ENCODE peak calls at places on chromosomes 2 and 18, in eight cellular contexts. U is tibial artery; Q is CD8-positive, alpha-beta T cell; G is PC-9; P is fibroblast of lung; C is endothelial cell; K is hepatocyte; E is CD4-positive, alpha-beta T cell. L is an unnamed sample.

GRCh38 chr2:45910473-45911060 is 259.1 kb downstream of the PRKCE start:
- DNase-seq in U (no peak), Q (no peak), G (no peak), P (no peak), C (no peak), K (no peak), E (no peak), L (no peak)

GRCh38 chr2:121253021-121253673 is 31.9 kb downstream of the TFCP2L1 start:
- DNase-seq in U (no peak), Q (no peak), G (no peak), P (no peak), C (no peak), K (no peak), E (no peak), L (no peak)

GRCh38 chr2:12096425-12096824 is 350.0 kb downstream of the LPIN1 start:
- DNase-seq in U (no peak), Q (no peak), G (no peak), P (no peak), C (no peak), K (no peak), E (no peak), L (no peak)

GRCh38 chr2:121368841-121369240 is 83.8 kb upstream of the TFCP2L1 start:
- DNase-seq in U (no peak), Q (no peak), G (no peak), P (no peak), C (no peak), K (no peak), E (no peak), L (no peak)

GRCh38 chr2:8644605-8645175 is 37.2 kb upstream of the ID2 start:
- DNase-seq in U (peak; percentile 23), Q (no peak), G (no peak), P (no peak), C (no peak), K (no peak), E (no peak), L (no peak)

GRCh38 chr18:34467059-34467458 is 242.3 kb upstream of the NOL4 start:
- DNase-seq in U (no peak), Q (no peak), G (no peak), P (peak; percentile 61), C (no peak), K (no peak), E (no peak), L (no peak)

GRCh38 chr2:222240676-222241049 is 58.1 kb downstream of the PAX3 start:
- DNase-seq in U (no peak), Q (no peak), G (no peak), P (no peak), C (no peak), K (no peak), E (no peak), L (no peak)

GRCh38 chr2:172859821-172860707 is 124.4 kb downstream of the RAPGEF4 start:
- DNase-seq in U (no peak), Q (no peak), G (no peak), P (peak; percentile 12), C (no peak), K (no peak), E (no peak), L (no peak)

GRCh38 chr2:231687133-231687852 is 21.0 kb upstream of the PTMA start:
- DNase-seq in U (no peak), Q (peak; percentile 82), G (no peak), P (peak; percentile 23), C (peak; percentile 83), K (peak; percentile 67), E (peak; percentile 67), L (no peak)

GRCh38 chr2:182586426-182586825 is 129.6 kb upstream of the DNAJC10 start:
- DNase-seq in U (no peak), Q (no peak), G (no peak), P (no peak), C (no peak), K (no peak), E (no peak), L (no peak)

GRCh38 chr2:238974510-238975166 is 126.8 kb downstream of the TWIST2 start:
- DNase-seq in U (no peak), Q (no peak), G (no peak), P (peak; percentile 94), C (no peak), K (no peak), E (no peak), L (peak; percentile 82)

GRCh38 chr2:75994759-75995158 is 284.0 kb upstream of the GCFC2 start:
- DNase-seq in U (no peak), Q (no peak), G (no peak), P (no peak), C (no peak), K (no peak), E (no peak), L (no peak)

GRCh38 chr2:26172189-26172865 is 561 bp upstream of the GAREM2 start:
- DNase-seq in U (no peak), Q (no peak), G (no peak), P (no peak), C (no peak), K (peak; percentile 49), E (no peak), L (no peak)

GRCh38 chr18:49560277-49561126 is 1.4 kb upstream of the LIPG start:
- DNase-seq in U (no peak), Q (no peak), G (no peak), P (peak; percentile 32), C (peak; percentile 35), K (peak; percentile 64), E (no peak), L (no peak)

GRCh38 chr18:49563130-49563540 is 1.3 kb downstream of the LIPG start:
- DNase-seq in U (no peak), Q (no peak), G (peak; percentile 94), P (peak; percentile 57), C (no peak), K (no peak), E (no peak), L (no peak)

GRCh38 chr18:49561127-49561376 is 805 bp upstream of the LIPG start:
- DNase-seq in U (no peak), Q (no peak), G (no peak), P (peak; percentile 33), C (no peak), K (no peak), E (no peak), L (no peak)

GRCh38 chr18:49562481-49563129 is 748 bp downstream of the LIPG start:
- DNase-seq in U (no peak), Q (no peak), G (no peak), P (peak; percentile 45), C (peak; percentile 24), K (peak; percentile 43), E (no peak), L (no peak)

GRCh38 chr18:49561377-49562193 is at the start of gene LIPG:
- DNase-seq in U (no peak), Q (no peak), G (peak; percentile 94), P (peak; percentile 84), C (peak; percentile 51), K (peak; percentile 91), E (no peak), L (no peak)
- TF ChIP-seq CTCF in U (no peak), Q (no peak), G (no peak), P (no peak), C (no peak), K (no peak), E (no peak), L (peak; percentile 7)

GRCh38 chr2:112182581-112183034 is 44.4 kb downstream of the FBLN7 start:
- DNase-seq in U (no peak), Q (no peak), G (no peak), P (no peak), C (no peak), K (no peak), E (peak; percentile 64), L (no peak)
- TF ChIP-seq CTCF in U (no peak), Q (no peak), G (no peak), P (no peak), C (no peak), K (no peak), E (no peak), L (no peak)

GRCh38 chr2:52956766-52957165 is 810.8 kb upstream of the CHAC2 start:
- DNase-seq in U (no peak), Q (no peak), G (no peak), P (no peak), C (no peak), K (no peak), E (no peak), L (no peak)
- TF ChIP-seq CTCF in U (no peak), Q (no peak), G (peak; percentile 41), P (no peak), C (peak; percentile 49), K (peak; percentile 15), E (no peak), L (no peak)

GRCh38 chr2:67215636-67216035 is 181.5 kb upstream of the ETAA1 start:
- DNase-seq in U (no peak), Q (no peak), G (no peak), P (no peak), C (no peak), K (peak; percentile 18), E (no peak), L (no peak)

GRCh38 chr2:67216103-67216502 is 181.0 kb upstream of the ETAA1 start:
- DNase-seq in U (no peak), Q (no peak), G (no peak), P (no peak), C (no peak), K (no peak), E (no peak), L (no peak)

GRCh38 chr2:67213677-67214402 is 183.3 kb upstream of the ETAA1 start:
- DNase-seq in U (no peak), Q (no peak), G (no peak), P (no peak), C (no peak), K (no peak), E (no peak), L (no peak)

GRCh38 chr2:67214585-67215184 is 182.4 kb upstream of the ETAA1 start:
- DNase-seq in U (no peak), Q (no peak), G (no peak), P (no peak), C (no peak), K (no peak), E (no peak), L (no peak)

DNA sequence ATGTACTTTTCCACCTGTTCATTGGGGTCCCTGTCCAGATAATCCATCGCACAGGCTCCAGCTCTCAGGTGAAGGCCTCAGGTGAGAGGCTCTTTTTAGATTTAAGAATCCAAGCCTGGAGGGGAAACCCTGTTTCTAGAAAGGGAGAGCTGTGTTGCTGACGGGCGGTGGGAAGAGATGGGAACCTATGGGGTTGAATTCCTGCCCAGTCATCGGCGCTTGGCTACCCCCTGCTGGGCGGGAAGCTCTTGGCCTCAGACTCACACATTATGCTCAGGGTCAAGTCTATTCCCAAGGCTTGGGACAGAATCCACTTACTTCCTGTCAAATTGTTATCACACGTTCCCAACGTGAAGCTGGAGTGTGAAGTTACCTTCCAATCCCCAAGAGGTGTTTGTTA is 181.9 kb upstream of the ETAA1 start:
- DNase-seq in U (no peak), Q (no peak), G (no peak), P (peak; percentile 56), C (peak; percentile 64), K (peak; percentile 86), E (no peak), L (peak; percentile 17)
- TF ChIP-seq CTCF in U (no peak), Q (no peak), G (peak; percentile 32), P (peak; percentile 67), C (peak; percentile 24), K (peak; percentile 73), E (no peak), L (peak; percentile 67)

L was measured in AG09309.